ENCODE peak calls at places on chromosomes 1 and 21, in six cellular contexts. One of them, this sample, is unnamed.
A peak's percentile ranks its signal among the peaks of the same experiment; 100 is the strongest.

GRCh38 chr1:246528933-246529731 is 22.1 kb upstream of the SMYD3 start:
- DNase-seq in fibroblast of lung: no peak
- DNase-seq in stimulated activated CD4-positive, alpha-beta T cell treated with anti-CD3 and anti-CD28 coated beads, Interleukin-1b, Interleukin-23, amount 100 ng/mL, for 24 hours: no peak
- DNase-seq in body of pancreas: no peak
- DNase-seq in activated CD4-positive, alpha-beta T cell treated with anti-CD3 and anti-CD28 coated beads, Interleukin-2, amount 50 U/mL, for 4 hours: no peak
- DNase-seq in activated CD8-positive, alpha-beta memory T cell treated with anti-CD3 and anti-CD28 coated beads, Interleukin-2, amount 50 U/mL, for 48 hours: no peak
- DNase-seq in this sample: no peak

GRCh38 chr1:199688133-199688676 is 339.3 kb upstream of the NR5A2 start:
- DNase-seq in fibroblast of lung: peak; percentile 27
- DNase-seq in stimulated activated CD4-positive, alpha-beta T cell treated with anti-CD3 and anti-CD28 coated beads, Interleukin-1b, Interleukin-23, amount 100 ng/mL, for 24 hours: no peak
- DNase-seq in body of pancreas: no peak
- DNase-seq in activated CD4-positive, alpha-beta T cell treated with anti-CD3 and anti-CD28 coated beads, Interleukin-2, amount 50 U/mL, for 4 hours: no peak
- DNase-seq in activated CD8-positive, alpha-beta memory T cell treated with anti-CD3 and anti-CD28 coated beads, Interleukin-2, amount 50 U/mL, for 48 hours: no peak
- DNase-seq in this sample: no peak

GRCh38 chr1:226470921-226471320 is 63.0 kb upstream of the PARP1 start:
- DNase-seq in fibroblast of lung: no peak
- DNase-seq in stimulated activated CD4-positive, alpha-beta T cell treated with anti-CD3 and anti-CD28 coated beads, Interleukin-1b, Interleukin-23, amount 100 ng/mL, for 24 hours: no peak
- DNase-seq in body of pancreas: no peak
- DNase-seq in activated CD4-positive, alpha-beta T cell treated with anti-CD3 and anti-CD28 coated beads, Interleukin-2, amount 50 U/mL, for 4 hours: no peak
- DNase-seq in activated CD8-positive, alpha-beta memory T cell treated with anti-CD3 and anti-CD28 coated beads, Interleukin-2, amount 50 U/mL, for 48 hours: no peak
- DNase-seq in this sample: no peak

GRCh38 chr1:164767257-164768044 is 208.5 kb downstream of the PBX1 start:
- DNase-seq in fibroblast of lung: peak; percentile 98
- DNase-seq in stimulated activated CD4-positive, alpha-beta T cell treated with anti-CD3 and anti-CD28 coated beads, Interleukin-1b, Interleukin-23, amount 100 ng/mL, for 24 hours: no peak
- DNase-seq in body of pancreas: no peak
- DNase-seq in activated CD4-positive, alpha-beta T cell treated with anti-CD3 and anti-CD28 coated beads, Interleukin-2, amount 50 U/mL, for 4 hours: no peak
- DNase-seq in activated CD8-positive, alpha-beta memory T cell treated with anti-CD3 and anti-CD28 coated beads, Interleukin-2, amount 50 U/mL, for 48 hours: no peak
- DNase-seq in this sample: no peak

GRCh38 chr1:236348071-236348470 is 46.0 kb upstream of the EDARADD start:
- DNase-seq in fibroblast of lung: no peak
- DNase-seq in stimulated activated CD4-positive, alpha-beta T cell treated with anti-CD3 and anti-CD28 coated beads, Interleukin-1b, Interleukin-23, amount 100 ng/mL, for 24 hours: no peak
- DNase-seq in body of pancreas: no peak
- DNase-seq in activated CD4-positive, alpha-beta T cell treated with anti-CD3 and anti-CD28 coated beads, Interleukin-2, amount 50 U/mL, for 4 hours: no peak
- DNase-seq in activated CD8-positive, alpha-beta memory T cell treated with anti-CD3 and anti-CD28 coated beads, Interleukin-2, amount 50 U/mL, for 48 hours: no peak
- DNase-seq in this sample: no peak

GRCh38 chr1:196409586-196409985 is 198.7 kb downstream of the KCNT2 start:
- DNase-seq in fibroblast of lung: peak; percentile 47
- DNase-seq in stimulated activated CD4-positive, alpha-beta T cell treated with anti-CD3 and anti-CD28 coated beads, Interleukin-1b, Interleukin-23, amount 100 ng/mL, for 24 hours: no peak
- DNase-seq in body of pancreas: no peak
- DNase-seq in activated CD4-positive, alpha-beta T cell treated with anti-CD3 and anti-CD28 coated beads, Interleukin-2, amount 50 U/mL, for 4 hours: no peak
- DNase-seq in activated CD8-positive, alpha-beta memory T cell treated with anti-CD3 and anti-CD28 coated beads, Interleukin-2, amount 50 U/mL, for 48 hours: no peak
- DNase-seq in this sample: no peak

GRCh38 chr1:109903371-109903930 is 7.2 kb upstream of the CSF1 start:
- DNase-seq in fibroblast of lung: no peak
- DNase-seq in stimulated activated CD4-positive, alpha-beta T cell treated with anti-CD3 and anti-CD28 coated beads, Interleukin-1b, Interleukin-23, amount 100 ng/mL, for 24 hours: no peak
- DNase-seq in body of pancreas: no peak
- DNase-seq in activated CD4-positive, alpha-beta T cell treated with anti-CD3 and anti-CD28 coated beads, Interleukin-2, amount 50 U/mL, for 4 hours: no peak
- DNase-seq in activated CD8-positive, alpha-beta memory T cell treated with anti-CD3 and anti-CD28 coated beads, Interleukin-2, amount 50 U/mL, for 48 hours: no peak
- DNase-seq in this sample: no peak

GRCh38 chr21:44887807-44888580 is 14.5 kb upstream of the PTTG1IP start:
- DNase-seq in fibroblast of lung: no peak
- DNase-seq in stimulated activated CD4-positive, alpha-beta T cell treated with anti-CD3 and anti-CD28 coated beads, Interleukin-1b, Interleukin-23, amount 100 ng/mL, for 24 hours: no peak
- DNase-seq in body of pancreas: no peak
- DNase-seq in activated CD4-positive, alpha-beta T cell treated with anti-CD3 and anti-CD28 coated beads, Interleukin-2, amount 50 U/mL, for 4 hours: no peak
- DNase-seq in activated CD8-positive, alpha-beta memory T cell treated with anti-CD3 and anti-CD28 coated beads, Interleukin-2, amount 50 U/mL, for 48 hours: no peak
- DNase-seq in this sample: no peak

GRCh38 chr1:29349871-29350491 is 113.7 kb downstream of the PTPRU start:
- DNase-seq in fibroblast of lung: no peak
- DNase-seq in stimulated activated CD4-positive, alpha-beta T cell treated with anti-CD3 and anti-CD28 coated beads, Interleukin-1b, Interleukin-23, amount 100 ng/mL, for 24 hours: no peak
- DNase-seq in body of pancreas: no peak
- DNase-seq in activated CD4-positive, alpha-beta T cell treated with anti-CD3 and anti-CD28 coated beads, Interleukin-2, amount 50 U/mL, for 4 hours: no peak
- DNase-seq in activated CD8-positive, alpha-beta memory T cell treated with anti-CD3 and anti-CD28 coated beads, Interleukin-2, amount 50 U/mL, for 48 hours: no peak
- DNase-seq in this sample: no peak

GRCh38 chr1:40313958-40314720 is 2.9 kb downstream of the COL9A2 start:
- DNase-seq in fibroblast of lung: no peak
- DNase-seq in stimulated activated CD4-positive, alpha-beta T cell treated with anti-CD3 and anti-CD28 coated beads, Interleukin-1b, Interleukin-23, amount 100 ng/mL, for 24 hours: no peak
- DNase-seq in body of pancreas: no peak
- DNase-seq in activated CD4-positive, alpha-beta T cell treated with anti-CD3 and anti-CD28 coated beads, Interleukin-2, amount 50 U/mL, for 4 hours: no peak
- DNase-seq in activated CD8-positive, alpha-beta memory T cell treated with anti-CD3 and anti-CD28 coated beads, Interleukin-2, amount 50 U/mL, for 48 hours: no peak
- DNase-seq in this sample: no peak

GRCh38 chr1:50995651-50996050 is 25.6 kb downstream of the CDKN2C start:
- DNase-seq in fibroblast of lung: no peak
- DNase-seq in stimulated activated CD4-positive, alpha-beta T cell treated with anti-CD3 and anti-CD28 coated beads, Interleukin-1b, Interleukin-23, amount 100 ng/mL, for 24 hours: no peak
- DNase-seq in body of pancreas: no peak
- DNase-seq in activated CD4-positive, alpha-beta T cell treated with anti-CD3 and anti-CD28 coated beads, Interleukin-2, amount 50 U/mL, for 4 hours: no peak
- DNase-seq in activated CD8-positive, alpha-beta memory T cell treated with anti-CD3 and anti-CD28 coated beads, Interleukin-2, amount 50 U/mL, for 48 hours: no peak
- DNase-seq in this sample: no peak

GRCh38 chr1:227234998-227235405 is 83.3 kb downstream of the CDC42BPA start:
- DNase-seq in fibroblast of lung: peak; percentile 63
- DNase-seq in stimulated activated CD4-positive, alpha-beta T cell treated with anti-CD3 and anti-CD28 coated beads, Interleukin-1b, Interleukin-23, amount 100 ng/mL, for 24 hours: no peak
- DNase-seq in body of pancreas: peak; percentile 38
- DNase-seq in activated CD4-positive, alpha-beta T cell treated with anti-CD3 and anti-CD28 coated beads, Interleukin-2, amount 50 U/mL, for 4 hours: no peak
- DNase-seq in activated CD8-positive, alpha-beta memory T cell treated with anti-CD3 and anti-CD28 coated beads, Interleukin-2, amount 50 U/mL, for 48 hours: no peak
- DNase-seq in this sample: peak; percentile 14

GRCh38 chr1:243434594-243434993 is 178.8 kb downstream of the SDCCAG8 start:
- DNase-seq in fibroblast of lung: peak; percentile 47
- DNase-seq in stimulated activated CD4-positive, alpha-beta T cell treated with anti-CD3 and anti-CD28 coated beads, Interleukin-1b, Interleukin-23, amount 100 ng/mL, for 24 hours: no peak
- DNase-seq in body of pancreas: no peak
- DNase-seq in activated CD4-positive, alpha-beta T cell treated with anti-CD3 and anti-CD28 coated beads, Interleukin-2, amount 50 U/mL, for 4 hours: no peak
- DNase-seq in activated CD8-positive, alpha-beta memory T cell treated with anti-CD3 and anti-CD28 coated beads, Interleukin-2, amount 50 U/mL, for 48 hours: no peak
- DNase-seq in this sample: no peak

GRCh38 chr1:228393268-228393699 is 13.4 kb downstream of the TRIM11 start:
- DNase-seq in fibroblast of lung: peak; percentile 72
- DNase-seq in stimulated activated CD4-positive, alpha-beta T cell treated with anti-CD3 and anti-CD28 coated beads, Interleukin-1b, Interleukin-23, amount 100 ng/mL, for 24 hours: no peak
- DNase-seq in body of pancreas: peak; percentile 68
- DNase-seq in activated CD4-positive, alpha-beta T cell treated with anti-CD3 and anti-CD28 coated beads, Interleukin-2, amount 50 U/mL, for 4 hours: no peak
- DNase-seq in activated CD8-positive, alpha-beta memory T cell treated with anti-CD3 and anti-CD28 coated beads, Interleukin-2, amount 50 U/mL, for 48 hours: no peak
- DNase-seq in this sample: no peak

GRCh38 chr1:3638676-3639075 is 11.2 kb downstream of the WRAP73 start:
- DNase-seq in fibroblast of lung: no peak
- DNase-seq in stimulated activated CD4-positive, alpha-beta T cell treated with anti-CD3 and anti-CD28 coated beads, Interleukin-1b, Interleukin-23, amount 100 ng/mL, for 24 hours: no peak
- DNase-seq in body of pancreas: no peak
- DNase-seq in activated CD4-positive, alpha-beta T cell treated with anti-CD3 and anti-CD28 coated beads, Interleukin-2, amount 50 U/mL, for 4 hours: no peak
- DNase-seq in activated CD8-positive, alpha-beta memory T cell treated with anti-CD3 and anti-CD28 coated beads, Interleukin-2, amount 50 U/mL, for 48 hours: no peak
- DNase-seq in this sample: no peak

GRCh38 chr1:202311880-202312635 is 29.7 kb downstream of the UBE2T start:
- DNase-seq in fibroblast of lung: no peak
- DNase-seq in stimulated activated CD4-positive, alpha-beta T cell treated with anti-CD3 and anti-CD28 coated beads, Interleukin-1b, Interleukin-23, amount 100 ng/mL, for 24 hours: no peak
- DNase-seq in body of pancreas: no peak
- DNase-seq in activated CD4-positive, alpha-beta T cell treated with anti-CD3 and anti-CD28 coated beads, Interleukin-2, amount 50 U/mL, for 4 hours: no peak
- DNase-seq in activated CD8-positive, alpha-beta memory T cell treated with anti-CD3 and anti-CD28 coated beads, Interleukin-2, amount 50 U/mL, for 48 hours: no peak
- DNase-seq in this sample: no peak

GRCh38 chr1:9006956-9007615 is 19.1 kb downstream of the SLC2A7 start:
- DNase-seq in fibroblast of lung: no peak
- DNase-seq in stimulated activated CD4-positive, alpha-beta T cell treated with anti-CD3 and anti-CD28 coated beads, Interleukin-1b, Interleukin-23, amount 100 ng/mL, for 24 hours: no peak
- DNase-seq in body of pancreas: no peak
- DNase-seq in activated CD4-positive, alpha-beta T cell treated with anti-CD3 and anti-CD28 coated beads, Interleukin-2, amount 50 U/mL, for 4 hours: no peak
- DNase-seq in activated CD8-positive, alpha-beta memory T cell treated with anti-CD3 and anti-CD28 coated beads, Interleukin-2, amount 50 U/mL, for 48 hours: no peak
- DNase-seq in this sample: no peak

GRCh38 chr1:206915085-206915735 is 6.5 kb downstream of the FCMR start:
- DNase-seq in fibroblast of lung: no peak
- DNase-seq in stimulated activated CD4-positive, alpha-beta T cell treated with anti-CD3 and anti-CD28 coated beads, Interleukin-1b, Interleukin-23, amount 100 ng/mL, for 24 hours: no peak
- DNase-seq in body of pancreas: no peak
- DNase-seq in activated CD4-positive, alpha-beta T cell treated with anti-CD3 and anti-CD28 coated beads, Interleukin-2, amount 50 U/mL, for 4 hours: no peak
- DNase-seq in activated CD8-positive, alpha-beta memory T cell treated with anti-CD3 and anti-CD28 coated beads, Interleukin-2, amount 50 U/mL, for 48 hours: no peak
- DNase-seq in this sample: no peak

This sample was measured in mucosa of gallbladder.